ENCODE peak calls at places on chromosomes 13 and 19, in nine cellular contexts. R, A, N, V, H, U, G, C and B are unnamed samples.
A peak's percentile ranks its signal among the peaks of the same experiment; 100 is the strongest.

GRCh38 chr13:51966186-51966585 is 45.1 kb downstream of the ATP7B start:
- DNase-seq in R (no peak), A (no peak), N (no peak), V (no peak), H (no peak), U (no peak), G (no peak), C (no peak), B (no peak)

GRCh38 chr19:51031880-51032225 is 2.9 kb downstream of the KLK12 start:
- DNase-seq in R (no peak), A (no peak), N (no peak), V (no peak), H (no peak), U (no peak), G (no peak), C (no peak), B (no peak)

GRCh38 chr13:51844862-51845573 is at the start of gene TMEM272:
- DNase-seq in R (peak; percentile 40), A (peak; percentile 22), N (peak; percentile 90), V (peak; percentile 53), H (peak; percentile 27), U (peak; percentile 70), G (peak; percentile 42), C (peak; percentile 34), B (no peak)

GRCh38 chr19:27876489-27876888 is 1336.5 kb downstream of the UQCRFS1 start:
- DNase-seq in R (no peak), A (no peak), N (no peak), V (no peak), H (no peak), U (no peak), G (no peak), C (no peak), B (no peak)

GRCh38 chr19:8306235-8307054 is 1.7 kb downstream of the CD320 start:
- DNase-seq in R (peak; percentile 15), A (no peak), N (no peak), V (peak; percentile 6), H (no peak), U (no peak), G (no peak), C (peak; percentile 20), B (no peak)

GRCh38 chr19:54432144-54432738 is 16.8 kb upstream of the LENG8 start:
- DNase-seq in R (no peak), A (no peak), N (peak; percentile 47), V (no peak), H (no peak), U (no peak), G (no peak), C (no peak), B (no peak)

GRCh38 chr19:44620667-44621066 is 7.3 kb downstream of the IGSF23 start:
- DNase-seq in R (no peak), A (no peak), N (no peak), V (no peak), H (no peak), U (no peak), G (no peak), C (no peak), B (no peak)

GRCh38 chr19:5621945-5622464 is 571 bp downstream of the SAFB2 start:
- DNase-seq in R (peak; percentile 37), A (peak; percentile 9), N (peak; percentile 59), V (peak; percentile 20), H (no peak), U (peak; percentile 29), G (no peak), C (peak; percentile 33), B (no peak)

GRCh38 chr19:38089440-38089839 is 134.6 kb downstream of the DPF1 start:
- DNase-seq in R (no peak), A (no peak), N (no peak), V (no peak), H (no peak), U (no peak), G (no peak), C (no peak), B (no peak)

GRCh38 chr13:74194856-74195255 is 60.7 kb upstream of the KLF12 start:
- DNase-seq in R (no peak), A (no peak), N (no peak), V (no peak), H (no peak), U (no peak), G (no peak), C (no peak), B (no peak)

GRCh38 chr13:109368230-109368629 is 418.2 kb downstream of the IRS2 start:
- DNase-seq in R (no peak), A (no peak), N (no peak), V (no peak), H (no peak), U (no peak), G (no peak), C (no peak), B (no peak)

GRCh38 chr13:110575322-110576069 is 14.0 kb upstream of the RAB20 start:
- DNase-seq in R (peak; percentile 51), A (peak; percentile 58), N (peak; percentile 89), V (no peak), H (peak; percentile 14), U (peak; percentile 18), G (peak; percentile 26), C (peak; percentile 43), B (no peak)
- TF ChIP-seq CTCF in R (no peak), A (no peak), N (peak; percentile 40), V (no peak), H (no peak), U (no peak), G (peak; percentile 34), C (peak; percentile 9), B (no peak)

DNA sequence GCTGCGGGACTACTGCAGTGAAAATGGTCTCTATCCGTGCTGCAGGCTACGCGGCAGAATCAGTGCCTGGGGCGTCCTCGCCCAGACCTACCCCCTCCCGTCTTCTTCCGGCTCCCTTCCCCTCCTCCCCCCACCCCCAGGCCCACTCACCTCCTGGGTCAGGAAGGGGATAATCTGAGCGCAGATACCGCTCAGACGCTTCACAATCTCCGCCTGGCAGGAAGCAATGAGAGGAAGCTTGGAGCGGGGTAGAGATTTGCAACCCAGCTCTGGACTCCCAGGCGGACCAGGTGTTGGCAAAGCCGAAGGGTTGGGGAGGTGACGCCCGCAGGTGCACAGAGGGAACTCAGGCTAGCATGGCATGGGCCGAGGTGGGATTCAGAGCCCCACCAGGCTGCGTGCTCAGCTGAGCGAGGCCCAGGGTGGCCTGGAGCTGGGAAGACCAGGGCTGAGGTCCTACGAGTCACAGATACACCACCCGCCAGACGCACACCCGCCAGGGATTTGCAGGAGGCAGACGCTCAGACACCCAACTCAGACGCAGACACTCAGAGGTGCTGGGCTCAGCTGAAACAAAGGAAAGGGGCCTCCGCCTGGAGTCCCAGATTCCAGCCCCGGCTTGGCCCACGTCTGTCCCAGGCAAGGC is 4.1 kb downstream of the TLE2 start:
- DNase-seq in R (no peak), A (no peak), N (peak; percentile 83), V (no peak), H (no peak), U (peak; percentile 47), G (no peak), C (no peak), B (no peak)
- H3K4me3 ChIP-seq in R (no peak overlapping the region), A (no peak overlapping the region), N (peak overlapping the region; percentile 76), V (no peak overlapping the region), H (no peak overlapping the region), U (peak overlapping the region; percentile 25), G (no peak overlapping the region), C (no peak overlapping the region), B (no peak overlapping the region)

GRCh38 chr19:47157455-47158321 is 27.1 kb downstream of the SAE1 start:
- DNase-seq in R (peak; percentile 32), A (peak; percentile 90), N (peak; percentile 91), V (peak; percentile 74), H (peak; percentile 70), U (peak; percentile 62), G (peak; percentile 45), C (peak; percentile 59), B (peak; percentile 77)
- TF ChIP-seq CTCF in R (peak; percentile 5), A (peak; percentile 37), N (peak; percentile 65), V (no peak), H (peak; percentile 33), U (no peak), G (peak; percentile 27), C (no peak), B (no peak)

GRCh38 chr19:36139120-36139472 is 770 bp upstream of the CAPNS1 start:
- DNase-seq in R (no peak), A (no peak), N (no peak), V (no peak), H (no peak), U (no peak), G (no peak), C (no peak), B (no peak)
- H3K4me3 ChIP-seq in R (peak overlapping the region; percentile 80), A (peak overlapping the region; percentile 94), N (peak overlapping the region; percentile 100), V (peak overlapping the region; percentile 75), H (peak overlapping the region; percentile 96), U (peak overlapping the region; percentile 91), G (peak overlapping the region; percentile 86), C (peak overlapping the region; percentile 98), B (peak overlapping the region; percentile 99)

GRCh38 chr19:30664358-30665058 is 292.3 kb downstream of the ZNF536 start:
- DNase-seq in R (peak; percentile 31), A (peak; percentile 6), N (peak; percentile 69), V (no peak), H (peak; percentile 11), U (peak; percentile 76), G (peak; percentile 63), C (peak; percentile 36), B (peak; percentile 32)
- TF ChIP-seq CTCF in R (no peak), A (no peak), N (peak; percentile 75), V (peak; percentile 45), H (peak; percentile 52), U (peak; percentile 69), G (peak; percentile 36), C (no peak), B (peak; percentile 63)

DNA sequence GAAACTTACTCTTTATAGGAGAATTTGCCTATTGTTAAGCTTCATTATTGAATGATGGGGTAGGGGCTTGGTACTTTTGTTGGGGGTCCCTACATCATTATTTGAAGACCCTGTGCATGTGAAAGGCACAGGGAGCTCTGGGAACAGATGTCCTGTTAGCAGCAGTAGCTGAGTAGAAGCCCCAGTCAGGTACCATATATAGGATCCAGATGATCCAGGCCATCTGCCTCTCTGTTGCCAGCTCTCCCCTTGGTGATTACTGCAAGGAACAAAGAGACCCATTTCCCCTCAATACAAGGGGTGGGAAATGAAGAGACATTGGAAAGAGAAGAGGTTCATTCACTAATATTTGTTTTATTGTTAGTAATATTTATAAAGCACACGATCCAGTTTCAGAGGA is 4.4 kb upstream of the MTMR6 start:
- DNase-seq in R (no peak), A (no peak), N (no peak), V (no peak), H (no peak), U (no peak), G (no peak), C (no peak), B (no peak)
- H3K4me3 ChIP-seq in R (no peak overlapping the region), A (no peak overlapping the region), N (no peak overlapping the region), V (no peak overlapping the region), H (no peak overlapping the region), U (no peak overlapping the region), G (no peak overlapping the region), C (no peak overlapping the region), B (no peak overlapping the region)